ENCODE peak calls at places on chromosomes 6 and 20, in seven cellular contexts. F, G, A, H, O, Y and X are unnamed samples.

GRCh38 chr20:20525214-20525613 is 157.3 kb downstream of the INSM1 start:
- DNase-seq in A (no peak), H (no peak), Y (no peak), O (no peak), F (no peak), G (no peak), X (no peak)

GRCh38 chr6:113744886-113745285 is 112.3 kb upstream of the MARCKS start:
- DNase-seq in Y (no peak), O (no peak), A (no peak), G (no peak), H (no peak), F (no peak), X (no peak)

GRCh38 chr6:138945354-138945753 is 42.7 kb downstream of the REPS1 start:
- DNase-seq in A (no peak), F (no peak), O (no peak), H (peak; percentile 7), G (no peak), Y (no peak), X (no peak)

GRCh38 chr6:72418495-72418894 is 203.4 kb upstream of the KCNQ5 start:
- DNase-seq in F (no peak), Y (no peak), H (no peak), A (peak; percentile 62), O (no peak), G (no peak), X (no peak)

GRCh38 chr6:91299544-91300491 is 712.9 kb upstream of the MAP3K7 start:
- DNase-seq in O (no peak), G (no peak), H (no peak), Y (no peak), F (peak; percentile 32), A (peak; percentile 21), X (peak; percentile 57)

GRCh38 chr6:125363010-125363359 is 61.2 kb upstream of the HDDC2 start:
- DNase-seq in Y (no peak), H (no peak), O (no peak), A (no peak), G (no peak), F (no peak), X (peak; percentile 50)

GRCh38 chr20:17533396-17533795 is 2.2 kb upstream of the BFSP1 start:
- DNase-seq in F (no peak), G (no peak), Y (no peak), O (no peak), A (no peak), H (no peak), X (no peak)

GRCh38 chr20:51338692-51339440 is 203.7 kb downstream of the NFATC2 start:
- DNase-seq in H (no peak), A (no peak), G (no peak), Y (no peak), O (no peak), F (no peak), X (no peak)

GRCh38 chr20:46746972-46747371 is 37.5 kb downstream of the SLC2A10 start:
- DNase-seq in A (no peak), Y (no peak), F (no peak), H (no peak), G (no peak), O (no peak), X (no peak)

GRCh38 chr6:107064579-107065065 is 36.6 kb downstream of the MTRES1 start:
- DNase-seq in O (no peak), A (peak; percentile 37), H (peak; percentile 39), F (no peak), Y (no peak), G (peak; percentile 64), X (no peak)

GRCh38 chr6:14085176-14085787 is 32.3 kb upstream of the CD83 start:
- DNase-seq in Y (no peak), O (no peak), A (no peak), G (no peak), F (no peak), H (no peak), X (no peak)